ENCODE peak calls at places on chromosomes 4 and X, in five cellular contexts. S is upper lobe of left lung, T is suprapubic skin, L is A549, X is transverse colon. F is an unnamed sample.

GRCh38 chr4:163492951-163493504 is 1.5 kb upstream of the TMA16 start:
- DNase-seq in S (no peak), T (no peak), L (peak; percentile 45), X (no peak), F (no peak)

GRCh38 chr4:66506985-66507384 is 836.7 kb upstream of the EPHA5 start:
- DNase-seq in S (no peak), T (no peak), L (no peak), X (no peak), F (no peak)

GRCh38 chr4:107050525-107051135 is 14.5 kb upstream of the DKK2 start:
- DNase-seq in S (no peak), T (no peak), L (peak; percentile 9), X (no peak), F (no peak)

GRCh38 chr4:23889814-23890269 is at the start of gene PPARGC1A:
- DNase-seq in S (peak; percentile 86), T (no peak), L (no peak), X (peak; percentile 81), F (peak; percentile 84)

GRCh38 chrX:148412006-148412405 is 88.4 kb upstream of the AFF2 start:
- DNase-seq in S (no peak), T (no peak), L (no peak), X (no peak), F (no peak)

GRCh38 chr4:109294006-109294405 is 8.5 kb downstream of the COL25A1 start:
- DNase-seq in S (no peak), T (no peak), L (peak; percentile 6), X (no peak), F (no peak)

GRCh38 chrX:111869639-111870034 is 6.3 kb upstream of the TRPC5OS start:
- DNase-seq in S (peak; percentile 24), T (no peak), L (peak; percentile 57), X (peak; percentile 7), F (no peak)

GRCh38 chr4:79466621-79467020 is 58.6 kb upstream of the GK2 start:
- DNase-seq in S (no peak), T (no peak), L (no peak), X (no peak), F (no peak)

GRCh38 chr4:186823989-186824388 is 100.3 kb upstream of the FAT1 start:
- DNase-seq in S (no peak), T (no peak), L (no peak), X (no peak), F (no peak)

GRCh38 chr4:53801373-53801772 is 210.1 kb upstream of the LNX1 start:
- DNase-seq in S (no peak), T (no peak), L (no peak), X (no peak), F (no peak)

GRCh38 chr4:15410750-15411149 is 17.1 kb upstream of the C1QTNF7 start:
- DNase-seq in S (no peak), T (no peak), L (no peak), X (no peak), F (peak; percentile 27)

GRCh38 chrX:72584165-72584564 is 11.5 kb upstream of the HDAC8 start:
- DNase-seq in S (no peak), T (no peak), L (no peak), X (no peak), F (no peak)

GRCh38 chr4:85416094-85416493 is 58.9 kb upstream of the ARHGAP24 start:
- DNase-seq in S (no peak), T (no peak), L (no peak), X (no peak), F (no peak)

GRCh38 chr4:83644677-83645639 is 109.0 kb downstream of the GPAT3 start:
- DNase-seq in S (no peak), T (no peak), L (peak; percentile 68), X (no peak), F (peak; percentile 71)

GRCh38 chr4:2334826-2335728 is 73.2 kb upstream of the MXD4 start:
- DNase-seq in S (no peak), T (peak; percentile 56), L (no peak), X (no peak), F (peak; percentile 8)

GRCh38 chr4:52861171-52861873 is 795 bp upstream of the RASL11B start:
- DNase-seq in S (no peak), T (no peak), L (no peak), X (no peak), F (no peak)

GRCh38 chr4:76526585-76526990 is 91.6 kb downstream of the SHROOM3 start:
- DNase-seq in S (peak; percentile 54), T (no peak), L (peak; percentile 29), X (no peak), F (no peak)

GRCh38 chr4:157035471-157035870 is 40.5 kb upstream of the GLRB start:
- DNase-seq in S (no peak), T (no peak), L (no peak), X (no peak), F (no peak)

GRCh38 chr4:74111990-74112389 is 13.0 kb upstream of the CXCL2 start:
- DNase-seq in S (peak; percentile 85), T (no peak), L (no peak), X (peak; percentile 26), F (no peak)

GRCh38 chr4:179285696-179286095 is 1843.5 kb upstream of the AGA start:
- DNase-seq in S (no peak), T (no peak), L (no peak), X (no peak), F (no peak)

GRCh38 chr4:125323547-125324100 is 8.9 kb downstream of the FAT4 start:
- DNase-seq in S (no peak), T (no peak), L (peak; percentile 9), X (no peak), F (no peak)

GRCh38 chr4:168877407-168877778 is 132.7 kb downstream of the CBR4 start:
- DNase-seq in S (no peak), T (no peak), L (no peak), X (no peak), F (no peak)

GRCh38 chr4:7379719-7380118 is 55.0 kb downstream of the PSAPL1 start:
- DNase-seq in S (no peak), T (no peak), L (no peak), X (no peak), F (no peak)

GRCh38 chr4:7375427-7375826 is 59.3 kb downstream of the PSAPL1 start:
- DNase-seq in S (no peak), T (no peak), L (no peak), X (no peak), F (no peak)

GRCh38 chr4:7374571-7374970 is 60.2 kb downstream of the PSAPL1 start:
- DNase-seq in S (no peak), T (no peak), L (no peak), X (no peak), F (no peak)

GRCh38 chr4:7379161-7379560 is 55.6 kb downstream of the PSAPL1 start:
- DNase-seq in S (no peak), T (no peak), L (no peak), X (no peak), F (no peak)

DNA sequence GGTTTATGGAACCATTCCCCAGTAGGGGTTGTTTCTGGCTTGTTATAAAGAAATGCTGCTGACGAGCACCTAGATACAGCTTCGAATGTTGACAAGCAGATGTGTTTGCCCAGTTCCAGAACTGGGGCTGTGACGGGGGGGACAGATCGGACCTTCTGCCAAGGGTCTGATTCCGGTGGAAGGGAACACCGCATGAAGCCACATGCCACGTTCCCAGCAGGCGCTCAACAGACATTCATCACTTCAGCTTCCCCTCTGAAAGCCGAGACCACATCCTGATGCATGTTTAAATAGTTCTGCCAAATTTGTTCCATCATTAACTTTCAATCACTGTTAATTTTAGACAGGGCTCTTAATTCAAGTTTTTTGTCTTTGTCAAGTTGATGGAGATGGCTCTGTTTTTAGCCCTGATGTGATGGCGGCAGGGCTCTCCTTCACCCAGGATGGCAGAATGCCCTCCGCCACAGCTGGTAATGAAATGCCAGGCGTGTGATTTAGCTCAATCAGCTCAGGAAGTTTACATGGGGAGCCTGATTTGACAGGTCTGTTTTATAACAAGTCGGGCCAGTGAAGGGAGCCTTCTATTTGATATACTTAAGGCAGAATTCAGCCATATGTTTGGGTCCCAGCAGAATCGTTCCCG is 57.4 kb downstream of the PSAPL1 start:
- DNase-seq in S (no peak), T (no peak), L (no peak), X (no peak), F (no peak)
- H3K4me1 ChIP-seq in S (no peaks in the 10 kb centered on the region), T (peaks cover 18% of the 10 kb centered on the region), L (no peaks in the 10 kb centered on the region), X (no peaks in the 10 kb centered on the region), F (no peaks in the 10 kb centered on the region)

DNA sequence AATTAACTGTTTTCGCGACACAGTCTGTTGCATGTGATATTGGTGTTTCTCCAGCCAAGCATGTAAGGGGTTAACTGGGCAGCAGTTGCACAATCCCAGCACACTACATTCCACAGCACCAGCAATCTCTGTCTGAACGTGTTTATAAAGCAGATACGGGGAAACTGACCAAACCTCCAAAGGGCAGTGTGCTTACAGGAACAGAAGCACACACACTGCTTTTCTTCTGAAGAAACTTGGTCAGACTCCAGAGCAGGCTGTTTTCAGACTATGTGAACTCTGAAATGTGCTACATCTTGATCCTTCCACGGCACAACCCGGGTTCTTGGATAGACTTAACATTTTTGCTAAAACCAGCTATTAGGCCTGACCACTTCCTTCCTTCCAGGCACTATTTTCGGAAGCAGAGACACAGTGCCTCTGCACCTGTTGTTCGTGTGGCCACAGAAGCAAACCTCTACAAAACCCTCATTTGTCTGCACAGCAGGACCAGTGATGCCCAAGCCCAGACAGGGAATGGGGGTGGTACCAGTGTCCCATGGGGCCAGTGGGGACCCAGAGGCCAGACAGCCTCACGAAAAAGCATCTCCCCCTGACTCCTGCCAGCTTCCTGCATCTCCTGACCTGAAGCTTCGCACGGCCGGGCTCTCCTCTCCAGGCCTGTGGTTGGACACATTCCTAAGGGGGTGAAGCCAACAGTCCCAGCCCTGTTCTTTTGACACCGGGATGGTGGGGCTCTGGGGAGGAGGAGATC is 90.1 kb downstream of the IRF2 start:
- DNase-seq in S (peak; percentile 45), T (no peak), L (peak; percentile 17), X (peak; percentile 59), F (no peak)
- TF ChIP-seq POLR2A in S (no peak), T (no peak), L (no peak), X (peak; percentile 34), F (peak; percentile 45)

DNA sequence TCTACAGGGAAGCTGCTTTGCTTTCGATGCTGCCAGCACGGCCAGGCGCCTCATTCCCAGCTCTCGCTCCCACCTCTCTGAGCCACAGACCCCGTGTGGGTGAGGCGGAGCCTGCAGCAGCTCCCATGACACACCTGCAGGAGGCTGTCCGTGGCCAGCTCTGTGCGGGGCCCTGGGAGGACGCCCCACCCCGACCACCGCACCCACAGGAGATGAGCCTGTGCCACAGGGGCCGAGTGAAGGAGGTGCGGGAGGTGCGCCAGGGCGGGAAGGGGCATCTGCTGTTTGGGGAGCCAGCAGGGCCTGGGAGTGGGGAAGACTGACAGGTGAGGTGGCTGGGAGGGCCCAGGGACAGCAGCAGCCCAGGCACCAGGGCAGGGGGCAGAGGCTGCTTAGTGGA is 52.1 kb downstream of the ACOX3 start:
- DNase-seq in S (no peak), T (no peak), L (no peak), X (no peak), F (no peak)
- H3K4me1 ChIP-seq in S (peaks cover 16% of the 10 kb centered on the region), T (peaks cover 19% of the 10 kb centered on the region), L (peaks cover 21% of the 10 kb centered on the region), X (peaks cover 12% of the 10 kb centered on the region), F (no peaks in the 10 kb centered on the region)

DNA sequence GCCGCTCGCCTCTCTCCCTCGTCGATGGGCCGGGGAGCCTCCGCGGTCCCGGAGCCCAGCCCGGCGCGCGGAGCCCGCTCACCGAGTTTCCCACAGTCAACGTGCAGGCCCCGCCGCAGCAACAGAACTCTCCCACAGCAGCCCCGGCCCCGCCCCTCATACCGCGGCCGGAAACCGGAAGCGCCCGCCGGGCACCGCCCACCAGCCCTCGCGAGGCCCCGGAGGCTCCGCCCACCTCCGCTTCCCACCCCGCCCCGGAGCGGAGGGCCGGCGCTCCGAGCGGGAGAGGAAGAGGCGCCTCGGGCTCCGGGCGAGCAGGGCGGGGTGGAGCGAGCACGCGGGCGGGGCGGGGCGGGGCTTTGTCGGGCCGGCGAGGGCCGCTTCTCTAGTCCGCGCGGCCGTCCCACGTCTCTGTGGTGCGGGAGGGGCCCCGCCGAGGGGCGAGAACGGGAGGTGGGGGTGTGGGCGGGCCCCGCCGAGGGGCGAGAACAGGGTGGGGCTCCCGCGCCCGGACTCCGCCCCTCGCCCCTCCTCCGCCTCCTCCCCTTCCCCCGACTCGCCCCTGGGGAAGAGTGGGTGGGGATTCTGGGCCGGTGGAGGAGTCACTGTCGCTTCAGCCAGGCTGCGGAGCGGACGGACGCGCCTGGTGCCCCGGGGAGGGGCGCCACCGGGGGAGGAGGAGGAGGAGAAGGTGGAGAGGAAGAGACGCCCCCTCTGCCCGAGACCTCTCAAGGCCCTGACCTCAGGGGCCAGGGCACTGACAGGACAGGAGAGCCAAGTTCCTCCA is at the start of the genes ABCD1 and BCAP31:
- DNase-seq in S (peak; percentile 88), T (peak; percentile 90), L (peak; percentile 87), X (peak; percentile 92), F (peak; percentile 93)
- TF ChIP-seq POLR2A in S (peak; percentile 68), T (no peak), L (peak; percentile 60), X (peak; percentile 84), F (peak; percentile 85)

F was measured in Peyer's patch.